ENCODE peak calls at places on chromosomes 7 and 10, in nine cellular contexts. T is astrocyte; K is heart left ventricle; B is GM23338; I is brain microvascular endothelial cell; V is CD8-positive, alpha-beta T cell; J is pancreas; Z is Karpas-422; U is lower lobe of right lung. M is an unnamed sample. For H3K36me3, the result is how much of the 10 kb centered on the place peaks cover.

GRCh38 chr7:9127901-9128300 is 694.5 kb downstream of the NXPH1 start:
- DNase-seq in J (no peak), V (no peak), T (no peak), I (no peak), U (no peak), K (no peak), B (no peak), Z (no peak), M (no peak)

GRCh38 chr7:96920713-96921112 is 84.6 kb upstream of the DLX6 start:
- DNase-seq in K (no peak), B (peak), U (no peak), V (no peak), Z (no peak), J (no peak), I (no peak), T (no peak), M (no peak)

GRCh38 chr10:110016957-110017514 is 9.3 kb downstream of the ADD3 start:
- DNase-seq in I (no peak), J (no peak), K (no peak), B (no peak), T (no peak), U (no peak), V (no peak), Z (no peak), M (no peak)

GRCh38 chr7:80530136-80530535 is 18.3 kb upstream of the GNAT3 start:
- DNase-seq in V (no peak), B (no peak), T (no peak), Z (no peak), I (no peak), J (no peak), K (peak), U (no peak), M (no peak)

GRCh38 chr7:17007841-17008240 is 126.1 kb upstream of the AGR3 start:
- DNase-seq in K (no peak), J (no peak), B (no peak), V (no peak), Z (no peak), T (peak), U (no peak), I (no peak), M (no peak)

GRCh38 chr10:117441812-117442443 is 66.7 kb upstream of the PDZD8 start:
- DNase-seq in V (no peak), I (no peak), T (peak), K (no peak), J (no peak), B (no peak), Z (peak), U (no peak), M (peak)

GRCh38 chr10:3045471-3046209 is 21.7 kb upstream of the PFKP start:
- DNase-seq in I (peak), T (peak), U (peak), Z (no peak), J (peak), V (no peak), B (peak), K (peak), M (peak)

GRCh38 chr7:112069879-112070321 is 136.3 kb downstream of the DOCK4 start:
- DNase-seq in J (no peak), I (no peak), K (no peak), T (peak), V (no peak), U (no peak), Z (no peak), B (no peak), M (no peak)

GRCh38 chr7:46651561-46652088 is 730.6 kb upstream of the IGFBP3 start:
- DNase-seq in B (no peak), V (no peak), U (no peak), K (no peak), I (no peak), J (no peak), Z (no peak), T (no peak), M (peak)

GRCh38 chr7:94364816-94365215 is 29.9 kb upstream of the COL1A2 start:
- DNase-seq in J (no peak), I (no peak), K (no peak), T (no peak), B (no peak), V (no peak), U (no peak), Z (no peak), M (no peak)

GRCh38 chr7:93146465-93147127 is 1.6 kb downstream of the SAMD9L start:
- DNase-seq in V (no peak), T (no peak), B (no peak), Z (peak), U (no peak), I (no peak), J (no peak), K (no peak), M (no peak)

GRCh38 chr7:121608785-121609184 is 212.7 kb upstream of the FAM3C start:
- DNase-seq in V (no peak), I (no peak), T (no peak), J (no peak), B (no peak), Z (no peak), K (no peak), U (no peak), M (no peak)

GRCh38 chr10:121296856-121297255 is 301.4 kb downstream of the FGFR2 start:
- DNase-seq in V (no peak), I (no peak), J (no peak), K (no peak), T (no peak), U (no peak), Z (no peak), B (no peak), M (no peak)

GRCh38 chr7:134613623-134614347 is 32.9 kb upstream of the BPGM start:
- DNase-seq in K (no peak), T (peak), J (no peak), V (no peak), Z (no peak), B (no peak), I (peak), U (no peak), M (peak)

GRCh38 chr7:70700935-70701425 is 431.0 kb upstream of the GALNT17 start:
- DNase-seq in U (no peak), I (no peak), Z (no peak), V (no peak), K (no peak), T (no peak), B (peak), J (no peak), M (no peak)

GRCh38 chr10:6406220-6407033 is 173.6 kb downstream of the PRKCQ start:
- DNase-seq in K (no peak), Z (peak), I (peak), U (no peak), J (no peak), V (no peak), T (peak), B (peak), M (no peak)

GRCh38 chr7:51617691-51618090 is 301.1 kb upstream of the COBL start:
- DNase-seq in J (no peak), K (no peak), T (no peak), Z (no peak), I (no peak), V (no peak), B (no peak), U (no peak), M (no peak)

GRCh38 chr10:104331208-104331838 is 6.9 kb downstream of the ITPRIP start:
- DNase-seq in J (no peak), I (peak), B (peak), Z (no peak), U (no peak), K (peak), V (no peak), T (peak), M (no peak)

GRCh38 chr10:93468532-93469213 is 13.5 kb downstream of the MYOF start:
- DNase-seq in V (no peak), J (no peak), Z (no peak), B (no peak), T (peak), U (no peak), I (peak), K (no peak), M (peak)

GRCh38 chr10:26805567-26806245 is 55.1 kb downstream of the ABI1 start:
- DNase-seq in J (no peak), T (peak), V (no peak), Z (no peak), B (no peak), K (no peak), I (peak), U (no peak), M (no peak)

GRCh38 chr7:107931740-107932515 is 40.9 kb downstream of the DLD start:
- DNase-seq in T (no peak), I (no peak), V (no peak), K (peak), B (peak), J (peak), Z (no peak), U (peak), M (no peak)

GRCh38 chr7:43076606-43077005 is 35.8 kb upstream of the HECW1 start:
- DNase-seq in Z (no peak), U (no peak), B (no peak), V (no peak), I (no peak), T (no peak), J (no peak), K (no peak), M (no peak)

GRCh38 chr10:84296071-84296981 is 32.1 kb upstream of the CCSER2 start:
- DNase-seq in U (no peak), T (peak), K (no peak), B (peak), J (no peak), I (peak), Z (no peak), V (no peak), M (no peak)

GRCh38 chr10:114766470-114766869 is 55.1 kb upstream of the FHIP2A start:
- DNase-seq in T (no peak), U (no peak), I (no peak), Z (no peak), K (no peak), B (no peak), J (no peak), V (no peak), M (no peak)

GRCh38 chr7:152335900-152336571 is 99.8 kb downstream of the KMT2C start:
- DNase-seq in T (no peak), K (no peak), J (no peak), I (no peak), V (no peak), Z (no peak), U (no peak), B (no peak), M (no peak)

GRCh38 chr10:79219276-79219957 is 127.9 kb upstream of the PPIF start:
- DNase-seq in K (no peak), B (no peak), U (no peak), V (no peak), Z (no peak), T (peak), J (no peak), I (no peak), M (no peak)

GRCh38 chr7:87510430-87510875 is 35.0 kb upstream of the ABCB4 start:
- DNase-seq in V (no peak), K (no peak), I (no peak), B (peak), U (no peak), J (no peak), Z (no peak), T (no peak), M (no peak)

GRCh38 chr7:78601728-78602127 is 803.2 kb downstream of the PHTF2 start:
- DNase-seq in Z (no peak), V (no peak), K (no peak), T (no peak), I (no peak), J (no peak), B (no peak), U (no peak), M (no peak)

GRCh38 chr7:69245646-69246045 is 352.6 kb upstream of the AUTS2 start:
- DNase-seq in V (no peak), U (no peak), Z (no peak), I (no peak), T (peak), K (no peak), J (no peak), B (no peak), M (no peak)

GRCh38 chr7:142716596-142716995 is 32.7 kb upstream of the PRSS1 start:
- DNase-seq in B (no peak), I (peak), J (no peak), K (no peak), T (no peak), U (no peak), Z (no peak), V (no peak), M (no peak)
- H3K4me3 ChIP-seq in B (no peak), I (no peak), J (no peak), K (no peak), T (no peak), U (no peak), Z (no peak), V (no peak), M (no peak)

DNA sequence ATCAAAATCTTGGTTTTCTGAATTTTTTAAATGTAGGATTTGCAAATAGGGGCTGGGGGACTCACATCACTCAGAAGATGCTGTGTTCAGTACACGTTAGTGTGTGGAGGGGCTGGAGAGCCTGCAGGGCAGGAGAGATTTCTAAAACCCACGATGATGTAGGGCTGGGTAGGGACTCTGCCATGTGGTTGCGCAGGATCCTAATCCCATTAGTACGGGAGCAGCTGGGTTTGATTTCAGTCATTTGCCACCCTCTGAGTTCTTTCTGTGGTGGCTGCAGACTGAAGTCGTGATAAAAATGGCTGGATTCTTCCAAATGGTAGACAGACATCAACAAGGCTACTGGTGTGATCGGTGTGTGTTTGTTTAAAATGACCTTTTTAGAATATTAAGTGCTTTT is 14.2 kb upstream of the GET4 start:
- DNase-seq in B (no peak), K (no peak), I (no peak), U (no peak), T (no peak), Z (no peak), V (no peak), J (no peak), M (no peak)
- H3K36me3 ChIP-seq in B (under half), K (half or more), I (under half), U (half or more), T (under half), Z (under half), V (under half), J (half or more), M (under half)

GRCh38 chr10:60138842-60139241 is 232.5 kb upstream of the CCDC6 start:
- DNase-seq in I (no peak), T (no peak), K (no peak), J (no peak), U (no peak), Z (no peak), V (no peak), B (peak), M (no peak)
- H3K4me3 ChIP-seq in I (no peak), T (no peak), K (peak), J (no peak), U (no peak), Z (no peak), V (no peak), B (peak), M (peak)

GRCh38 chr7:151119902-151120301 is 33.6 kb downstream of the AGAP3 start:
- DNase-seq in J (no peak), I (no peak), K (no peak), V (no peak), B (no peak), T (no peak), Z (no peak), U (no peak), M (no peak)

GRCh38 chr7:151119055-151119415 is 32.8 kb downstream of the AGAP3 start:
- DNase-seq in K (no peak), I (no peak), J (no peak), T (no peak), V (no peak), B (no peak), Z (no peak), U (no peak), M (no peak)

GRCh38 chr7:151117565-151117964 is 31.3 kb downstream of the AGAP3 start:
- DNase-seq in B (no peak), Z (no peak), I (no peak), T (no peak), K (no peak), U (peak), V (peak), J (peak), M (no peak)

GRCh38 chr7:151117041-151117440 is 30.8 kb downstream of the AGAP3 start:
- DNase-seq in I (no peak), T (no peak), K (no peak), Z (no peak), B (no peak), V (no peak), U (peak), J (no peak), M (no peak)

DNA sequence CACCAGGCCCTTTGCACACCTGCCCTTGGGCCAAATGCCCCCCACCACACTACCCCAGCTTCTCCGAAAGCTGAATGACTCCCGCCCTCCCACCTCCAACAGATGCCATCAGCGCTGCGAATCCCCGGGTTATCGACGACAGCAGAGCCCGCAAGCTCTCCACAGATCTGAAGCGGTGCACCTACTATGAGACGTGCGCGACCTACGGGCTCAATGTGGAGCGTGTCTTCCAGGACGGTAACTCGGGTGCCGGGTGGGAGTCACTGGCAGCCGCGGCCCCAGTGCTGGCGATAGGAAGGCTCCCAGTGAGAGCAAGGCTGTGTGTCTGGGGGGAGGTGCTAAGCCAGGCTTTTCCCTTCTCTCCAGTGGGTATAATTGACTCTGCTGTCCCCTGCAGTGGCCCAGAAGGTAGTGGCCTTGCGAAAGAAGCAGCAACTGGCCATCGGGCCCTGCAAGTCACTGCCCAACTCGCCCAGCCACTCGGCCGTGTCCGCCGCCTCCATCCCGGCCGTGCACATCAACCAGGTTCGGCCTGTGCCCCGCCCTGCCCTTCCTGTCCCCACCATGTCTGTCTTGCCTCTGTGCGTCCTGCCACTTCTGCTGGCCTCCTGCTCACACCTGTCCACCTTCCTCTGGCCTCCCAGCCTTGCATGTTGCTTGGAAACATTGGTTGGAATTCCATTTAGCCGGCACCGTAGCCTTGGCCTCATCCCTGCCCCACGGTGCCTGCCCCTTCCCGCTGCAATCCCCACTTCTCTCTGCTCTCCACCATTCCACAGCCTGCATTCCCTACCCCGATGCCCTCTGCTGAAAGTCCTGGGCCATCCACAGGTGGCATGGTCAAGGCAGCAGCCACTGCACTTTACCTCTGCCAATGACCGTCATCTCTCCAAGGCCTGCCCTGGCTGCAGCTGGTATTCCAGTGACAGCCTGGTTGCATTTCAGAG is 32.1 kb downstream of the AGAP3 start:
- DNase-seq in Z (no peak), J (no peak), V (no peak), K (no peak), I (no peak), T (no peak), B (no peak), U (no peak), M (no peak)
- H3K36me3 ChIP-seq in Z (under half), J (under half), V (under half), K (under half), I (under half), T (under half), B (under half), U (half or more), M (under half)

GRCh38 chr7:27765856-27766255 is 25.9 kb downstream of the TAX1BP1 start:
- DNase-seq in U (no peak), K (no peak), J (no peak), I (no peak), B (no peak), Z (no peak), V (no peak), T (no peak), M (no peak)
- H3K4me3 ChIP-seq in U (no peak), K (no peak), J (no peak), I (no peak), B (no peak), Z (no peak), V (no peak), T (no peak), M (no peak)